ENCODE peak calls at places on chromosomes 3 and 15, in nine cellular contexts. One of them, this sample, is unnamed.

GRCh38 chr3:107201146-107201545 is 176.1 kb upstream of the CCDC54 start:
- DNase-seq in RWPE1: peak
- DNase-seq in HL-60: no peak
- DNase-seq in MCF 10A: no peak
- DNase-seq in HFFc6: no peak
- DNase-seq in AG10803: no peak
- DNase-seq in AG04450: no peak
- DNase-seq in breast epithelium: no peak
- DNase-seq in GM12878: no peak
- DNase-seq in this sample: no peak

GRCh38 chr3:151684104-151684503 is 49.6 kb upstream of the AADACL2 start:
- DNase-seq in AG04450: no peak
- DNase-seq in RWPE1: no peak
- DNase-seq in HL-60: peak
- DNase-seq in breast epithelium: no peak
- DNase-seq in GM12878: no peak
- DNase-seq in HFFc6: no peak
- DNase-seq in AG10803: no peak
- DNase-seq in MCF 10A: no peak
- DNase-seq in this sample: no peak

GRCh38 chr15:40248006-40248783 is 9.3 kb downstream of the PAK6 start:
- DNase-seq in HFFc6: no peak
- DNase-seq in MCF 10A: no peak
- DNase-seq in RWPE1: no peak
- DNase-seq in HL-60: no peak
- DNase-seq in GM12878: no peak
- DNase-seq in AG10803: no peak
- DNase-seq in breast epithelium: peak
- DNase-seq in AG04450: no peak
- DNase-seq in this sample: no peak

GRCh38 chr3:72255736-72256559 is 471.0 kb upstream of the PROK2 start:
- DNase-seq in HFFc6: no peak
- DNase-seq in RWPE1: peak
- DNase-seq in HL-60: no peak
- DNase-seq in breast epithelium: peak
- DNase-seq in AG04450: no peak
- DNase-seq in AG10803: no peak
- DNase-seq in MCF 10A: peak
- DNase-seq in GM12878: no peak
- DNase-seq in this sample: no peak

GRCh38 chr3:57060089-57060829 is at the start of gene SPATA12:
- DNase-seq in HFFc6: peak
- DNase-seq in GM12878: no peak
- DNase-seq in breast epithelium: peak
- DNase-seq in HL-60: peak
- DNase-seq in MCF 10A: peak
- DNase-seq in AG10803: peak
- DNase-seq in AG04450: peak
- DNase-seq in RWPE1: peak
- DNase-seq in this sample: no peak

GRCh38 chr15:79539426-79539825 is 107.3 kb downstream of the MINAR1 start:
- DNase-seq in AG04450: no peak
- DNase-seq in HL-60: no peak
- DNase-seq in breast epithelium: no peak
- DNase-seq in GM12878: no peak
- DNase-seq in MCF 10A: peak
- DNase-seq in AG10803: peak
- DNase-seq in RWPE1: peak
- DNase-seq in HFFc6: no peak
- DNase-seq in this sample: no peak

GRCh38 chr3:132606085-132606484 is 9.0 kb downstream of the ACKR4 start:
- DNase-seq in breast epithelium: no peak
- DNase-seq in AG10803: peak
- DNase-seq in RWPE1: no peak
- DNase-seq in GM12878: no peak
- DNase-seq in HFFc6: peak
- DNase-seq in AG04450: peak
- DNase-seq in HL-60: no peak
- DNase-seq in MCF 10A: no peak
- DNase-seq in this sample: no peak

GRCh38 chr15:48096813-48097212 is 24.0 kb upstream of the SLC24A5 start:
- DNase-seq in AG10803: peak
- DNase-seq in HL-60: no peak
- DNase-seq in MCF 10A: peak
- DNase-seq in breast epithelium: no peak
- DNase-seq in AG04450: peak
- DNase-seq in GM12878: no peak
- DNase-seq in HFFc6: peak
- DNase-seq in RWPE1: peak
- DNase-seq in this sample: no peak

GRCh38 chr15:38691951-38692788 is 127.6 kb upstream of the RASGRP1 start:
- DNase-seq in AG10803: no peak
- DNase-seq in HL-60: no peak
- DNase-seq in MCF 10A: no peak
- DNase-seq in GM12878: no peak
- DNase-seq in breast epithelium: no peak
- DNase-seq in AG04450: no peak
- DNase-seq in HFFc6: no peak
- DNase-seq in RWPE1: no peak
- DNase-seq in this sample: no peak

GRCh38 chr3:169195672-169196071 is 467.8 kb downstream of the MECOM start:
- DNase-seq in AG04450: no peak
- DNase-seq in HFFc6: no peak
- DNase-seq in AG10803: no peak
- DNase-seq in breast epithelium: no peak
- DNase-seq in GM12878: no peak
- DNase-seq in MCF 10A: no peak
- DNase-seq in HL-60: no peak
- DNase-seq in RWPE1: no peak
- DNase-seq in this sample: no peak

GRCh38 chr3:27914199-27914598 is 192.1 kb upstream of the EOMES start:
- DNase-seq in GM12878: no peak
- DNase-seq in RWPE1: no peak
- DNase-seq in MCF 10A: peak
- DNase-seq in HL-60: peak
- DNase-seq in AG04450: no peak
- DNase-seq in breast epithelium: no peak
- DNase-seq in AG10803: peak
- DNase-seq in HFFc6: no peak
- DNase-seq in this sample: no peak
- TF ChIP-seq CTCF in GM12878: peak
- TF ChIP-seq CTCF in RWPE1: no peak
- TF ChIP-seq CTCF in MCF 10A: peak
- TF ChIP-seq CTCF in HL-60: no peak
- TF ChIP-seq CTCF in AG04450: no peak
- TF ChIP-seq CTCF in breast epithelium: no peak
- TF ChIP-seq CTCF in AG10803: peak
- TF ChIP-seq CTCF in HFFc6: no peak
- TF ChIP-seq CTCF in this sample: no peak

GRCh38 chr3:149077638-149078037 is 8.7 kb downstream of the HLTF start:
- DNase-seq in AG04450: peak
- DNase-seq in MCF 10A: no peak
- DNase-seq in HL-60: no peak
- DNase-seq in GM12878: no peak
- DNase-seq in HFFc6: no peak
- DNase-seq in breast epithelium: no peak
- DNase-seq in RWPE1: no peak
- DNase-seq in AG10803: peak
- DNase-seq in this sample: no peak
- TF ChIP-seq CTCF in AG04450: no peak
- TF ChIP-seq CTCF in MCF 10A: no peak
- TF ChIP-seq CTCF in HL-60: no peak
- TF ChIP-seq CTCF in GM12878: no peak
- TF ChIP-seq CTCF in HFFc6: no peak
- TF ChIP-seq CTCF in breast epithelium: no peak
- TF ChIP-seq CTCF in RWPE1: no peak
- TF ChIP-seq CTCF in AG10803: no peak
- TF ChIP-seq CTCF in this sample: no peak

GRCh38 chr3:64318001-64318400 is 92.7 kb upstream of the PRICKLE2 start:
- DNase-seq in AG10803: peak
- DNase-seq in HL-60: no peak
- DNase-seq in MCF 10A: no peak
- DNase-seq in AG04450: no peak
- DNase-seq in HFFc6: no peak
- DNase-seq in GM12878: no peak
- DNase-seq in RWPE1: no peak
- DNase-seq in breast epithelium: no peak
- DNase-seq in this sample: no peak

GRCh38 chr3:64321747-64322146 is 96.5 kb upstream of the PRICKLE2 start:
- DNase-seq in MCF 10A: peak
- DNase-seq in breast epithelium: no peak
- DNase-seq in RWPE1: peak
- DNase-seq in GM12878: no peak
- DNase-seq in HL-60: no peak
- DNase-seq in AG04450: peak
- DNase-seq in AG10803: peak
- DNase-seq in HFFc6: peak
- DNase-seq in this sample: no peak

GRCh38 chr3:64318670-64319271 is 93.5 kb upstream of the PRICKLE2 start:
- DNase-seq in RWPE1: no peak
- DNase-seq in HL-60: no peak
- DNase-seq in GM12878: no peak
- DNase-seq in AG10803: no peak
- DNase-seq in HFFc6: no peak
- DNase-seq in breast epithelium: no peak
- DNase-seq in MCF 10A: no peak
- DNase-seq in AG04450: no peak
- DNase-seq in this sample: no peak

GRCh38 chr3:64316971-64317370 is 91.7 kb upstream of the PRICKLE2 start:
- DNase-seq in breast epithelium: no peak
- DNase-seq in AG04450: no peak
- DNase-seq in GM12878: no peak
- DNase-seq in AG10803: no peak
- DNase-seq in HFFc6: peak
- DNase-seq in HL-60: no peak
- DNase-seq in MCF 10A: peak
- DNase-seq in RWPE1: peak
- DNase-seq in this sample: no peak

DNA sequence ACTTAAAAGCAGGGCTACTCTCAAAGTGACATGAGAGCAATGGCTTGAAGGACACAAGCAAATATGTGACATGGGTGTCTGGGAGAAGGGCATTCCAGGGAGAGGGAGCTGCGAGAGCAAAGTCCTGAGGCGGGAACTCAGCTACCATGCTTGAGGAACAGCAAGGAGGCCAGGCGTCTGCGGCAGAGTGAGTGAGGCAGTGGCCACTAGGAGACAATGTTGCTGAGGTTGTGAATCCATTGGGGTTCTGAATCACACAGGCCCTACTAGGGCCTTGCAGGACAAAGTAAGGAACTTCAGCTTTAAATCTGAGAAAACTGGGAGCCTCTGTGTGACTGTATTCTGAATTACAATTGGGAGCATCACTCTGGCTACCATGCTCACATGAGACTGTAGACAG is 94.1 kb upstream of the PRICKLE2 start:
- DNase-seq in GM12878: no peak
- DNase-seq in RWPE1: no peak
- DNase-seq in HL-60: no peak
- DNase-seq in breast epithelium: no peak
- DNase-seq in HFFc6: peak
- DNase-seq in AG10803: no peak
- DNase-seq in MCF 10A: no peak
- DNase-seq in AG04450: no peak
- DNase-seq in this sample: no peak
- TF ChIP-seq CTCF in GM12878: no peak
- TF ChIP-seq CTCF in RWPE1: no peak
- TF ChIP-seq CTCF in HL-60: no peak
- TF ChIP-seq CTCF in breast epithelium: no peak
- TF ChIP-seq CTCF in HFFc6: peak
- TF ChIP-seq CTCF in AG10803: no peak
- TF ChIP-seq CTCF in MCF 10A: no peak
- TF ChIP-seq CTCF in AG04450: peak
- TF ChIP-seq CTCF in this sample: no peak

GRCh38 chr3:190227064-190227463 is 95.2 kb downstream of the CLDN1 start:
- DNase-seq in MCF 10A: no peak
- DNase-seq in AG10803: no peak
- DNase-seq in RWPE1: no peak
- DNase-seq in GM12878: no peak
- DNase-seq in AG04450: no peak
- DNase-seq in breast epithelium: no peak
- DNase-seq in HFFc6: no peak
- DNase-seq in HL-60: peak
- DNase-seq in this sample: no peak

GRCh38 chr3:190222916-190223315 is 99.3 kb downstream of the CLDN1 start:
- DNase-seq in AG10803: no peak
- DNase-seq in breast epithelium: no peak
- DNase-seq in GM12878: no peak
- DNase-seq in MCF 10A: no peak
- DNase-seq in AG04450: no peak
- DNase-seq in HL-60: no peak
- DNase-seq in HFFc6: no peak
- DNase-seq in RWPE1: no peak
- DNase-seq in this sample: no peak

GRCh38 chr3:190224466-190225185 is 97.6 kb downstream of the CLDN1 start:
- DNase-seq in HFFc6: no peak
- DNase-seq in AG04450: no peak
- DNase-seq in HL-60: no peak
- DNase-seq in GM12878: no peak
- DNase-seq in MCF 10A: no peak
- DNase-seq in RWPE1: no peak
- DNase-seq in AG10803: no peak
- DNase-seq in breast epithelium: no peak
- DNase-seq in this sample: no peak

GRCh38 chr3:190222360-190222759 is 99.9 kb downstream of the CLDN1 start:
- DNase-seq in HL-60: no peak
- DNase-seq in GM12878: no peak
- DNase-seq in HFFc6: no peak
- DNase-seq in RWPE1: no peak
- DNase-seq in breast epithelium: no peak
- DNase-seq in MCF 10A: no peak
- DNase-seq in AG10803: no peak
- DNase-seq in AG04450: no peak
- DNase-seq in this sample: no peak

DNA sequence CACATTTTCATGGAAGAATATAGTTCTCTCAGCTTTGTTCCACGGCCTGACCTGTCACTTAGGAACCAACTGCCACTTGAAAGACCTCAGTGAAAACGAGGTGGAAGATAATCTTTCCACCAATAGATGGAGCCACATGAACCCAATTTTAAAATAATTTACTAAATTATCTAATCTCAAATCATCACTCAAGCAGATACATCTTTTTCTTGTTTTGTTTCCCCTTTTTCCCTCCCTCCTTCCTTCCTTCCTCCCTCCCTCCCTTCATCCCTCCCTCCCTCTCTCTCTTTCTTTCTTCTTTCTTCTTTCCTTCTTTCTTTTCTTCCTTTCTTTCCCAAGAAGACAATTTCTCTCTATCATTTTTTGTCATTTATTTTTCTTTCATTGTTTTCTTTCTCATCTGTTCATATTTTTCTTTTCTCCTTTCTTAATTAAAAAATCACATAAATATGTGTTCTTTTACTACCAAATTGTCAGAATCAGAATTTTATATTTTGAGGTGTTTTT is 97.0 kb downstream of the CLDN1 start:
- DNase-seq in MCF 10A: peak
- DNase-seq in GM12878: no peak
- DNase-seq in HFFc6: peak
- DNase-seq in RWPE1: peak
- DNase-seq in AG10803: peak
- DNase-seq in HL-60: peak
- DNase-seq in breast epithelium: no peak
- DNase-seq in AG04450: no peak
- DNase-seq in this sample: no peak
- TF ChIP-seq CTCF in MCF 10A: peak
- TF ChIP-seq CTCF in GM12878: peak
- TF ChIP-seq CTCF in HFFc6: peak
- TF ChIP-seq CTCF in RWPE1: peak
- TF ChIP-seq CTCF in AG10803: peak
- TF ChIP-seq CTCF in HL-60: peak
- TF ChIP-seq CTCF in breast epithelium: peak
- TF ChIP-seq CTCF in AG04450: peak
- TF ChIP-seq CTCF in this sample: peak

This sample was measured in GM13977.